ENCODE peak calls at places on chromosomes 6 and 20, in nine cellular contexts. Y, E, M, N, K, T, W, U and B are unnamed samples.

GRCh38 chr6:25054469-25054868 is 118.7 kb upstream of the RIPOR2 start:
- DNase-seq in M (no peak), N (no peak), K (peak), E (no peak), T (no peak), U (no peak), W (no peak), Y (no peak), B (no peak)

GRCh38 chr6:111731404-111732195 is 125.9 kb upstream of the TRAF3IP2 start:
- DNase-seq in E (no peak), K (no peak), N (no peak), M (no peak), Y (no peak), T (no peak), U (no peak), W (no peak), B (no peak)

GRCh38 chr6:18763086-18763485 is 375.9 kb downstream of the RNF144B start:
- DNase-seq in K (no peak), N (no peak), E (no peak), U (no peak), M (no peak), Y (no peak), T (no peak), W (no peak), B (no peak)

GRCh38 chr6:166075925-166076324 is 91.7 kb downstream of the TBXT start:
- DNase-seq in E (no peak), N (no peak), W (no peak), T (no peak), U (no peak), Y (no peak), K (no peak), M (no peak), B (no peak)

GRCh38 chr6:106730672-106731071 is 101.3 kb downstream of the QRSL1 start:
- DNase-seq in N (no peak), W (no peak), E (peak), Y (no peak), T (no peak), M (no peak), U (peak), K (no peak), B (no peak)

GRCh38 chr20:35831029-35831428 is 59.2 kb downstream of the PHF20 start:
- DNase-seq in K (no peak), U (no peak), M (no peak), T (no peak), E (no peak), W (no peak), N (no peak), Y (no peak), B (peak)

GRCh38 chr6:111478749-111479148 is 4.3 kb downstream of the REV3L start:
- DNase-seq in T (peak), M (no peak), Y (no peak), K (no peak), E (no peak), U (no peak), W (no peak), N (no peak), B (peak)

GRCh38 chr6:129701721-129702455 is 8.1 kb downstream of the ARHGAP18 start:
- DNase-seq in T (no peak), K (no peak), U (no peak), Y (no peak), M (no peak), W (no peak), N (no peak), E (no peak), B (peak)

GRCh38 chr20:59742351-59743095 is 138.2 kb downstream of the PHACTR3 start:
- DNase-seq in T (no peak), U (no peak), M (no peak), E (no peak), Y (no peak), K (no peak), N (no peak), W (no peak), B (no peak)

GRCh38 chr6:6686748-6687601 is 98.5 kb downstream of the LY86 start:
- DNase-seq in Y (peak), U (peak), T (peak), K (peak), N (peak), E (peak), M (peak), W (no peak), B (peak)

GRCh38 chr20:921020-921419 is 4.9 kb upstream of the ANGPT4 start:
- DNase-seq in W (no peak), K (no peak), T (no peak), M (no peak), N (no peak), Y (no peak), E (no peak), U (no peak), B (no peak)

GRCh38 chr20:60037120-60037499 is 78.9 kb downstream of the CDH26 start:
- DNase-seq in U (no peak), M (peak), T (peak), E (no peak), N (no peak), Y (no peak), W (no peak), K (peak), B (no peak)

GRCh38 chr6:139376604-139377218 is 2.3 kb upstream of the CITED2 start:
- DNase-seq in W (peak), T (peak), Y (peak), E (peak), U (peak), K (no peak), N (peak), M (peak), B (peak)

GRCh38 chr6:136306466-136306865 is 16.8 kb upstream of the BCLAF1 start:
- DNase-seq in U (no peak), M (no peak), K (no peak), Y (no peak), W (no peak), E (no peak), T (no peak), N (no peak), B (no peak)

GRCh38 chr20:16528078-16528477 is 45.2 kb downstream of the KIF16B start:
- DNase-seq in K (peak), U (peak), E (peak), M (peak), W (no peak), N (peak), T (no peak), Y (peak), B (no peak)

GRCh38 chr6:30752164-30752927 is 8.0 kb upstream of the IER3 start:
- DNase-seq in Y (peak), E (peak), K (peak), W (peak), T (peak), N (peak), U (peak), M (peak), B (peak)

GRCh38 chr20:64036346-64037198 is 590 bp downstream of the C20orf204 start:
- DNase-seq in T (peak), U (no peak), Y (no peak), K (no peak), N (no peak), M (no peak), W (no peak), E (no peak), B (no peak)

GRCh38 chr20:64038579-64039292 is 2.8 kb downstream of the C20orf204 start:
- DNase-seq in E (peak), K (peak), N (peak), M (peak), Y (peak), W (no peak), U (peak), T (peak), B (peak)

GRCh38 chr20:64038252-64038578 is 2.2 kb downstream of the C20orf204 start:
- DNase-seq in U (no peak), M (no peak), E (no peak), Y (no peak), W (no peak), N (no peak), T (no peak), K (no peak), B (peak)

GRCh38 chr20:64037199-64037497 is 1.2 kb downstream of the C20orf204 start:
- DNase-seq in U (no peak), T (no peak), K (no peak), M (no peak), N (no peak), Y (no peak), E (no peak), W (no peak), B (no peak)

DNA sequence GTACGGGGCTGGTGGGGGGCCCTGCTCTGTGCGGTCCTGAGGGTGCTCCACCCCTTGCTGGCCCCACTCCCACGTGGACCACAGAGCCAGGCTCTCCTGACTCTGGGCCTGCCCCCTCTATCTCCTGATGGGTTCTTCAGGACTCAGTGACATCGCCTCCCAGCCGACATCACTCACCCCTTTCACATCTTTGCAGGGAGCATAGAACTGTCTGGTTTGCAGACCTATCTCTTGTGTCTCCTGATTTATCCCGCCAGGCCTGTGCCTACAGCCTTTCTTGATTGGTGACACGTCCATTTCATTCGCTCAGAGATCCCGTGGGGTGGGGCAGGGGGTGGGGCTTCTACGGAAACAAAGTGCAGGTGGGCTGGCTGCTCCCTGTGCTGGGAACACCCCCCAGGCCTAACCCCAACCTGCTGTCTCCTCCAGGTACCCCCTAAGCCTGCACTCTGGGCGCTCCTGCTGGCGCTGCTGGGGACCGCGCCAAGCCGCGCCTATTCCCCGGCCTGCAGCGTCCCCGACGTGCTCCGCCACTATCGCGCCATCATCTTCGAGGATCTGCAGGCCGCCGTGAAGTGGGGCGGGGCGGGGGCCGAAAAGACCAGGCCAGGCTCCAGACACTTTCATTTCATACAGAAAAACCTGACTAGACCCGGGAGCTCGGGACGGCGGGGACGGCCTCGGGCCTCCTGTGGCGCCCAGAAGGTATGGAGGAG is 1.7 kb downstream of the C20orf204 start:
- DNase-seq in N (no peak), E (no peak), W (no peak), Y (peak), T (peak), M (no peak), U (no peak), K (no peak), B (peak)
- TF ChIP-seq POLR2A in N (no peak), E (no peak), W (no peak), Y (no peak), T (no peak), M (no peak), U (no peak), K (no peak), B (no peak)

GRCh38 chr20:31239139-31239538 is 18.3 kb upstream of the DEFB115 start:
- DNase-seq in N (no peak), U (no peak), W (no peak), E (no peak), T (no peak), Y (no peak), M (no peak), K (no peak), B (no peak)
- TF ChIP-seq POLR2A in N (no peak), U (no peak), W (no peak), E (no peak), T (no peak), Y (no peak), M (no peak), K (no peak), B (no peak)

DNA sequence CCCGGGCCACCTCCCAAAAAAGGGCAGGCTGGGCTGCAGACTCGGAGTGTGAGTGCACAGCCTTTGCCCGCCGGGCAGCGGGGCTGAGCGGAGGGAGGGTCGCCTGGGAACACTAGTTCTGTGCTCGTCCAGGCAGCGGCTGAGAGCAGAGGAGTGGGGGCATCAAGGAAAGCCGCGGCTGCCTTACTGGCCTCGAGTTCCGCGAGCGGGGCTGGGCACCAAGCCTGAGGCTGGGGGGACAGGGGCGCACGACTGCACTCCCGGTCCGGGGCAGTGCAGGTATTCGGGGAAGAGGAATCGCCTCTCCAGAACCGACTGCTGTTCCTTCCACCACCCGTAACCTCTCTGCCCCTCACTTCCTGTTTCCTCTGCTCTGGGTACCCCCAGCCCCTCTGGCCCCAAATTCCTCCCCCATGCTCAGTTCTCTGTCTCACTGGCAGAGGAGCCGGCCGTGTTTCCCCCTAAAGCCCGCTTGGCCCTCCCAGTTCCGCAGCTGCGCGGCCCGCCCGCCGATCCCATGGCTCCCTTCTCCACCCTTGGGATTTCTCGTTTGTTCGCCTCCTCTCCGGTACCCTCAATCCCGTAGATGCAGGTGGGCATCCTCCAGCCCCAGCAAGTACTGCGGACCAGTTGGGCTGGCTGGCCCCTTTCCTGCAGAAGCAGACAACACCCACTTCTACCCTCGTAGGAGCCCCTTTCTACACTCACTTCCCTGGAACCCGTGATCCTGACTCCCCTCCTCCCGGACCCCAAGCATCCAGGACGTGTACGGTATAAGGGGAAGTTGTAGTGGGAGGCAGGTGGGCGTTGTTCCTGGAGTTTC is 5.1 kb downstream of the RING1 start:
- DNase-seq in N (peak), M (no peak), K (no peak), Y (no peak), E (no peak), T (peak), W (no peak), U (no peak), B (no peak)
- TF ChIP-seq POLR2A in N (no peak), M (no peak), K (no peak), Y (no peak), E (peak), T (no peak), W (no peak), U (no peak), B (peak)

DNA sequence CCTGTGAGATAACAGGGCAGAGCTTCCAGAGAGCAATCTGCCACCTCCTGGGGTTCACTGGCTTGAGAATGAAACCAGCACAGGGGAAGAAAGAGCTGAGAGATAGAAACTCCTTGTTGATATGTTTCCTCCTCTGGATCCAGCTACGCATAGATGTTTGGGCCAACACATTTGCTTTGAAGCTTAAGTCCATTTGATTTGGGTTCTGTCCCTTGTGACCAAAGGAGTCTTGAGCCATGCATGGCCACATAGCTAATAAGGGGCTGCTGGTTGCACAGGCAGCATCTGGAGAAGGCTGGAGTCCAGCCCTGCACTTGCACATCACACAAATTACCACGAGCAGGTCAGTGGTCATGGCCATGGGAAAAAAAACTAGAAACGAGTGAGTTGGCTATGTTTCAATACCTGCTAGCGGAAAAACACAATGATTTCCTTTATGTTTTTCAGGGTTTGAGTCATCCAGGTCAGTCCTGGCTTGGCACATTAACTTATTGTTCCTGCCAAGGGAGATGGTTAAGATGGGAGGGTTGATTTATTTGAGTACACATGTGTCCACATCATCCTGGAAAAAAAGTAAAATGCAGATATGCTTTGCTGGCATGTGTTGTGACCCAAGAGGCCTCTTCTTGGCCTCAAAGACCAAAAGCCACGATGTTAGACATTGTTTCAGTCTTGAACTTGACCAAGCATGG is 5.7 kb upstream of the STX16 start:
- DNase-seq in Y (peak), U (no peak), E (no peak), T (no peak), N (no peak), M (no peak), W (no peak), K (peak), B (no peak)
- TF ChIP-seq POLR2A in Y (no peak), U (no peak), E (no peak), T (no peak), N (no peak), M (no peak), W (no peak), K (no peak), B (no peak)

DNA sequence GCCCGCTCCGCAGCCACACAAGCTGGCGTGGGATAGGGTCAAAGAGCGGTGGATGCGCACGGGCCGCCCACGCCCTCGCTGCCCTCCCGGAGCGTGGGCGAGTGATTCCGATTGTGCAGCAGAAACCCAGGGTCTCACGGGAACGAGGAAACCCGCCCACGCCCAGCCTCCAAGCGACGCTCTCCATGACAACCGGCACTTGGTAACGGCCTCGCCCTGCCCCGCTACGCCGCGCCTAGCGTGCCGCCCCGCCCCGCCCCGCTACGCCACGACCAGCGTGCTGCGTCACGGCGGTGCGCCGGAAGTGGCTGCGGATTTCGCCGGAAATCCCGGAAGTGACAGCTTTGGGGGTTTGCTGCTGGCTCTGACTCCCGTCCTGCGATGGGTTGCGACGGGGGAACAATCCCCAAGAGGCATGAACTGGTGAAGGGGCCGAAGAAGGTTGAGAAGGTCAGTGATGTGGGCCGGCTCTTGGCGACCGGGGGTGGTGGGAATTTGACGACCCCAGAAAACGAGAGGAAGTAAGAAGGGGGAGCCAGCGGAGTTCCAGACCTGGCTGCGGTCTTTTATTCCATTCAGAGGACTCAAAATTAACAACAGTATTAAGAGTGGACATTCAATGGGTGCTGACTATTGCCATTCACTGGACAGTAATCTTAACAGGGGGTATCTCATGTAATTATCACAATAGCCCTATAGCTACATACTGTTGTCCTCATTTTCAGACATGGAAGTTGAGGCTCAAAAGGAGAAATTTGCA is at the start of gene RTF2:
- DNase-seq in M (peak), T (peak), K (peak), E (peak), Y (peak), U (peak), N (peak), W (peak), B (peak)
- TF ChIP-seq POLR2A in M (peak), T (peak), K (peak), E (peak), Y (no peak), U (no peak), N (peak), W (no peak), B (peak)

GRCh38 chr6:97282726-97283617 is at the start of gene MMS22L:
- DNase-seq in K (peak), W (peak), T (peak), E (peak), Y (peak), U (peak), M (peak), N (peak), B (peak)
- TF ChIP-seq POLR2A in K (no peak), W (no peak), T (peak), E (peak), Y (no peak), U (no peak), M (no peak), N (no peak), B (peak)

DNA sequence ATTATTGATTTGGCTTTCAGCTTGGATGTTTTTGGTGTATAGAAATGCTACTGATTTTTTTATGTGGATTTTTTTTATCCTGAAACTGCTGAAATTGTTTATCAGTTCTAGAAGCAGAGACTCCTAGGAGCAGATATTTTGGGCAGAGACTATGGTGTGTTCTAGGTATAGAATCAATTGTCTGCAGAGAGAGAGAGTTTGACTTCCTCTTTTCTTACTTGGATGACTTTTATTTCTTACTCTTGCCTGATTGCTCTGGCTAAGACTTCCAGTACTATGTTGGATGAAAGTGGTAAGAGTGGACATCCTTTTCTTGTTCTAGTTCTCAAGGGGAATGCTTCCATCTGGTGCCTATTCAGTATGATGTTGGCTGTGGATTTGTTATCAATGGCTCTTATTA is 370.6 kb downstream of the PHF3 start:
- DNase-seq in N (no peak), W (no peak), K (no peak), Y (no peak), E (no peak), T (no peak), M (no peak), U (no peak), B (no peak)
- TF ChIP-seq POLR2A in N (no peak), W (no peak), K (no peak), Y (no peak), E (no peak), T (no peak), M (no peak), U (no peak), B (no peak)

GRCh38 chr20:50308513-50309279 is 118.1 kb downstream of the CEBPB start:
- DNase-seq in T (peak), U (peak), W (peak), E (peak), Y (peak), M (peak), N (peak), K (peak), B (peak)
- TF ChIP-seq POLR2A in T (no peak), U (no peak), W (no peak), E (peak), Y (no peak), M (peak), N (peak), K (peak), B (no peak)

GRCh38 chr6:352896-353470 is 38.6 kb upstream of the IRF4 start:
- DNase-seq in N (no peak), K (no peak), W (no peak), E (no peak), M (no peak), T (peak), Y (no peak), U (no peak), B (no peak)
- TF ChIP-seq POLR2A in N (no peak), K (no peak), W (no peak), E (no peak), M (no peak), T (no peak), Y (no peak), U (no peak), B (no peak)